ENCODE peak calls at places on chromosomes 3 and 15, in four cellular contexts. P is left ventricle myocardium superior; T is ELR; Z is activated CD8-positive, alpha-beta memory T cell treated with anti-CD3 and anti-CD28 coated beads for 24 hours. H is an unnamed sample.

GRCh38 chr3:129933471-129933870 is 40.0 kb upstream of the TMCC1 start:
- DNase-seq in Z (no peak), P (no peak), T (no peak), H (no peak)

GRCh38 chr3:107241217-107241616 is 136.0 kb upstream of the CCDC54 start:
- DNase-seq in P (peak; percentile 48), T (peak; percentile 58), Z (no peak), H (peak; percentile 74)

GRCh38 chr15:49625460-49626036 is 4.7 kb downstream of the DTWD1 start:
- DNase-seq in Z (no peak), P (no peak), T (no peak), H (no peak)

GRCh38 chr3:56219894-56220805 is 248.1 kb downstream of the ERC2 start:
- DNase-seq in T (no peak), P (no peak), Z (no peak), H (no peak)

GRCh38 chr15:83282859-83283812 is 1.3 kb downstream of the BNC1 start:
- DNase-seq in T (peak; percentile 61), Z (no peak), P (peak; percentile 61), H (peak; percentile 48)

GRCh38 chr15:57865294-57865693 is 158.8 kb downstream of the POLR2M start:
- DNase-seq in P (no peak), Z (no peak), T (peak; percentile 26), H (peak; percentile 28)

GRCh38 chr3:113166719-113167492 is 44.5 kb upstream of the BOC start:
- DNase-seq in Z (no peak), P (peak; percentile 49), T (no peak), H (peak; percentile 45)

GRCh38 chr3:12507871-12508281 is 23.6 kb downstream of the TSEN2 start:
- DNase-seq in Z (no peak), T (peak; percentile 75), P (no peak), H (no peak)

GRCh38 chr15:81014446-81015093 is 13.8 kb downstream of the TLNRD1 start:
- DNase-seq in T (no peak), P (no peak), Z (no peak), H (no peak)

GRCh38 chr3:11288021-11288491 is 15.9 kb downstream of the ATG7 start:
- DNase-seq in Z (no peak), T (peak; percentile 66), P (no peak), H (no peak)

GRCh38 chr15:59841036-59841435 is 151.9 kb upstream of the BNIP2 start:
- DNase-seq in T (no peak), P (no peak), Z (no peak), H (no peak)

GRCh38 chr3:147735662-147736061 is 326.5 kb downstream of the ZIC1 start:
- DNase-seq in Z (no peak), T (peak; percentile 16), P (no peak), H (no peak)

GRCh38 chr3:15367059-15367458 is 34.7 kb upstream of the SH3BP5 start:
- DNase-seq in T (peak; percentile 59), Z (no peak), P (no peak), H (no peak)

GRCh38 chr15:48627260-48627969 is 18.1 kb downstream of the FBN1 start:
- DNase-seq in Z (no peak), T (peak; percentile 86), P (no peak), H (no peak)

GRCh38 chr15:88465633-88466219 is 1.5 kb downstream of the MRPL46 start:
- DNase-seq in T (peak; percentile 77), Z (peak; percentile 33), P (no peak), H (no peak)

GRCh38 chr3:126351086-126351770 is 6.0 kb downstream of the KLF15 start:
- DNase-seq in Z (no peak), P (no peak), T (no peak), H (peak; percentile 10)

GRCh38 chr15:63373330-63373729 is 8.3 kb downstream of the CA12 start:
- DNase-seq in P (no peak), Z (no peak), T (no peak), H (no peak)

GRCh38 chr3:197750863-197751737 is 1.4 kb downstream of the FYTTD1 start:
- DNase-seq in Z (peak; percentile 67), P (peak; percentile 76), T (peak; percentile 58), H (peak; percentile 73)

GRCh38 chr15:71201471-71201870 is 86.2 kb downstream of the THSD4 start:
- DNase-seq in T (no peak), Z (no peak), P (peak; percentile 34), H (no peak)

GRCh38 chr15:89492111-89492641 is 4.2 kb downstream of the RHCG start:
- DNase-seq in Z (no peak), P (no peak), T (no peak), H (no peak)

GRCh38 chr3:184235381-184236032 is 6.1 kb downstream of the VWA5B2 start:
- DNase-seq in Z (no peak), P (no peak), T (no peak), H (no peak)

H was measured in testis.